ENCODE peak calls at places on chromosomes 2 and 18, in eight cellular contexts. U is stimulated activated naive B cell treated with anti-CD40 and anti-IgM and Interleukin-4, amounts not matched to agents 10 μg/mL and 1 μg/mL and 100 μg/mL, for 72 hours; A is activated CD4-positive, alpha-beta T cell treated with anti-CD3 and anti-CD28 coated beads, Interleukin-2, amount 10 ng/mL, durations not matched to agents 7 days and 5 days; E is cardiac fibroblast; M is naive B cell; J is ACHN; I is T-cell; Q is DMS153. G is an unnamed sample.

GRCh38 chr18:74457743-74458465 is 796 bp upstream of the DIPK1C start:
- DNase-seq in U (no peak), A (no peak), E (no peak), M (no peak), J (no peak), I (no peak), Q (no peak), G (no peak)

GRCh38 chr2:218293715-218294429 is 1.6 kb upstream of the TMBIM1 start:
- DNase-seq in U (no peak), A (no peak), E (no peak), M (no peak), J (no peak), I (no peak), Q (no peak), G (no peak)

GRCh38 chr2:224492531-224492930 is 90.6 kb upstream of the FAM124B start:
- DNase-seq in U (no peak), A (no peak), E (no peak), M (no peak), J (no peak), I (no peak), Q (no peak), G (no peak)

GRCh38 chr2:100365434-100365833 is 43.1 kb upstream of the LONRF2 start:
- DNase-seq in U (no peak), A (no peak), E (peak; percentile 92), M (no peak), J (no peak), I (no peak), Q (peak; percentile 42), G (peak; percentile 92)

GRCh38 chr2:46538393-46538792 is 59.0 kb downstream of the TMEM247 start:
- DNase-seq in U (no peak), A (no peak), E (peak; percentile 58), M (no peak), J (no peak), I (no peak), Q (no peak), G (no peak)

GRCh38 chr2:149483004-149483605 is 104.5 kb downstream of the MMADHC start:
- DNase-seq in U (no peak), A (no peak), E (no peak), M (no peak), J (no peak), I (no peak), Q (no peak), G (no peak)

GRCh38 chr18:36856815-36857214 is 27.9 kb downstream of the KIAA1328 start:
- DNase-seq in U (no peak), A (no peak), E (no peak), M (no peak), J (no peak), I (no peak), Q (no peak), G (no peak)

GRCh38 chr18:28466213-28466612 is 289.3 kb upstream of the CDH2 start:
- DNase-seq in U (no peak), A (no peak), E (no peak), M (no peak), J (no peak), I (no peak), Q (no peak), G (no peak)

GRCh38 chr2:235864311-235864710 is 303.9 kb downstream of the GBX2 start:
- DNase-seq in U (no peak), A (no peak), E (no peak), M (no peak), J (no peak), I (no peak), Q (no peak), G (no peak)

GRCh38 chr2:65067806-65068553 is 11.8 kb downstream of the CEP68 start:
- DNase-seq in U (no peak), A (peak; percentile 22), E (no peak), M (no peak), J (no peak), I (no peak), Q (no peak), G (no peak)

GRCh38 chr2:215218587-215219577 is 80.5 kb upstream of the ABCA12 start:
- DNase-seq in U (no peak), A (no peak), E (peak; percentile 15), M (no peak), J (no peak), I (no peak), Q (no peak), G (no peak)